ENCODE peak calls at places on chromosome 5, in seven cellular contexts. One of them, this sample, is unnamed.

GRCh38 chr5:61409568-61409967 is 77.5 kb downstream of the ZSWIM6 start:
- DNase-seq in activated T-helper 9 cell treated with anti-CD3 and anti-CD28 coated beads, Interleukin-2, amount 50 U/mL, for 16 hours: no peak
- DNase-seq in effector CD8-positive, alpha-beta T cell: no peak
- DNase-seq in neuronal stem cell: no peak
- DNase-seq in heart right ventricle: no peak
- DNase-seq in GM12891: no peak
- DNase-seq in GF-D8: no peak
- DNase-seq in this sample: no peak

GRCh38 chr5:10490927-10491672 is 49.4 kb downstream of the ROPN1L start:
- DNase-seq in activated T-helper 9 cell treated with anti-CD3 and anti-CD28 coated beads, Interleukin-2, amount 50 U/mL, for 16 hours: no peak
- DNase-seq in neuronal stem cell: no peak
- DNase-seq in effector CD8-positive, alpha-beta T cell: no peak
- DNase-seq in GF-D8: no peak
- DNase-seq in GM12891: no peak
- DNase-seq in heart right ventricle: no peak
- DNase-seq in this sample: no peak

GRCh38 chr5:16889972-16890519 is 46.0 kb downstream of the MYO10 start:
- DNase-seq in effector CD8-positive, alpha-beta T cell: no peak
- DNase-seq in GM12891: no peak
- DNase-seq in heart right ventricle: no peak
- DNase-seq in activated T-helper 9 cell treated with anti-CD3 and anti-CD28 coated beads, Interleukin-2, amount 50 U/mL, for 16 hours: no peak
- DNase-seq in GF-D8: no peak
- DNase-seq in neuronal stem cell: no peak
- DNase-seq in this sample: no peak

GRCh38 chr5:154517181-154517580 is 39.2 kb upstream of the HAND1 start:
- DNase-seq in activated T-helper 9 cell treated with anti-CD3 and anti-CD28 coated beads, Interleukin-2, amount 50 U/mL, for 16 hours: no peak
- DNase-seq in neuronal stem cell: no peak
- DNase-seq in heart right ventricle: no peak
- DNase-seq in GF-D8: no peak
- DNase-seq in effector CD8-positive, alpha-beta T cell: no peak
- DNase-seq in GM12891: no peak
- DNase-seq in this sample: no peak

GRCh38 chr5:33852327-33852726 is 39.5 kb downstream of the ADAMTS12 start:
- DNase-seq in heart right ventricle: no peak
- DNase-seq in GM12891: no peak
- DNase-seq in activated T-helper 9 cell treated with anti-CD3 and anti-CD28 coated beads, Interleukin-2, amount 50 U/mL, for 16 hours: no peak
- DNase-seq in neuronal stem cell: no peak
- DNase-seq in GF-D8: no peak
- DNase-seq in effector CD8-positive, alpha-beta T cell: no peak
- DNase-seq in this sample: no peak

GRCh38 chr5:14663734-14664269 is 716 bp upstream of the OTULIN start:
- DNase-seq in activated T-helper 9 cell treated with anti-CD3 and anti-CD28 coated beads, Interleukin-2, amount 50 U/mL, for 16 hours: no peak
- DNase-seq in heart right ventricle: no peak
- DNase-seq in GM12891: no peak
- DNase-seq in effector CD8-positive, alpha-beta T cell: no peak
- DNase-seq in GF-D8: no peak
- DNase-seq in neuronal stem cell: no peak
- DNase-seq in this sample: peak

GRCh38 chr5:146475906-146476305 is 28.8 kb downstream of the TCERG1 start:
- DNase-seq in effector CD8-positive, alpha-beta T cell: no peak
- DNase-seq in activated T-helper 9 cell treated with anti-CD3 and anti-CD28 coated beads, Interleukin-2, amount 50 U/mL, for 16 hours: no peak
- DNase-seq in GM12891: no peak
- DNase-seq in GF-D8: no peak
- DNase-seq in neuronal stem cell: no peak
- DNase-seq in heart right ventricle: no peak
- DNase-seq in this sample: no peak

GRCh38 chr5:138706655-138707480 is 46.4 kb upstream of the CTNNA1 start:
- DNase-seq in activated T-helper 9 cell treated with anti-CD3 and anti-CD28 coated beads, Interleukin-2, amount 50 U/mL, for 16 hours: no peak
- DNase-seq in GF-D8: no peak
- DNase-seq in heart right ventricle: peak
- DNase-seq in GM12891: no peak
- DNase-seq in neuronal stem cell: no peak
- DNase-seq in effector CD8-positive, alpha-beta T cell: no peak
- DNase-seq in this sample: no peak

GRCh38 chr5:14469485-14470377 is 111.9 kb upstream of the OTULINL start:
- DNase-seq in GM12891: no peak
- DNase-seq in heart right ventricle: no peak
- DNase-seq in effector CD8-positive, alpha-beta T cell: no peak
- DNase-seq in activated T-helper 9 cell treated with anti-CD3 and anti-CD28 coated beads, Interleukin-2, amount 50 U/mL, for 16 hours: no peak
- DNase-seq in GF-D8: no peak
- DNase-seq in neuronal stem cell: no peak
- DNase-seq in this sample: no peak

GRCh38 chr5:141816598-141817399 is 61.4 kb downstream of the PCDH1 start:
- DNase-seq in activated T-helper 9 cell treated with anti-CD3 and anti-CD28 coated beads, Interleukin-2, amount 50 U/mL, for 16 hours: no peak
- DNase-seq in neuronal stem cell: peak
- DNase-seq in GF-D8: no peak
- DNase-seq in GM12891: no peak
- DNase-seq in heart right ventricle: peak
- DNase-seq in effector CD8-positive, alpha-beta T cell: no peak
- DNase-seq in this sample: no peak

GRCh38 chr5:154673506-154673905 is 81.7 kb upstream of the LARP1 start:
- DNase-seq in activated T-helper 9 cell treated with anti-CD3 and anti-CD28 coated beads, Interleukin-2, amount 50 U/mL, for 16 hours: no peak
- DNase-seq in neuronal stem cell: no peak
- DNase-seq in GF-D8: no peak
- DNase-seq in heart right ventricle: no peak
- DNase-seq in GM12891: no peak
- DNase-seq in effector CD8-positive, alpha-beta T cell: no peak
- DNase-seq in this sample: no peak

GRCh38 chr5:126673477-126673876 is 72.7 kb downstream of the PHAX start:
- DNase-seq in heart right ventricle: no peak
- DNase-seq in activated T-helper 9 cell treated with anti-CD3 and anti-CD28 coated beads, Interleukin-2, amount 50 U/mL, for 16 hours: no peak
- DNase-seq in effector CD8-positive, alpha-beta T cell: no peak
- DNase-seq in GM12891: no peak
- DNase-seq in neuronal stem cell: no peak
- DNase-seq in GF-D8: no peak
- DNase-seq in this sample: no peak

GRCh38 chr5:74233571-74233970 is 407.0 kb downstream of the ENC1 start:
- DNase-seq in neuronal stem cell: no peak
- DNase-seq in heart right ventricle: no peak
- DNase-seq in activated T-helper 9 cell treated with anti-CD3 and anti-CD28 coated beads, Interleukin-2, amount 50 U/mL, for 16 hours: no peak
- DNase-seq in GF-D8: no peak
- DNase-seq in GM12891: no peak
- DNase-seq in effector CD8-positive, alpha-beta T cell: no peak
- DNase-seq in this sample: no peak

GRCh38 chr5:637581-638450 is 25.7 kb downstream of the CEP72 start:
- DNase-seq in effector CD8-positive, alpha-beta T cell: no peak
- DNase-seq in GF-D8: no peak
- DNase-seq in heart right ventricle: no peak
- DNase-seq in GM12891: no peak
- DNase-seq in neuronal stem cell: no peak
- DNase-seq in activated T-helper 9 cell treated with anti-CD3 and anti-CD28 coated beads, Interleukin-2, amount 50 U/mL, for 16 hours: no peak
- DNase-seq in this sample: no peak

GRCh38 chr5:61504143-61504542 is 172.1 kb downstream of the ZSWIM6 start:
- DNase-seq in effector CD8-positive, alpha-beta T cell: no peak
- DNase-seq in GF-D8: no peak
- DNase-seq in neuronal stem cell: no peak
- DNase-seq in activated T-helper 9 cell treated with anti-CD3 and anti-CD28 coated beads, Interleukin-2, amount 50 U/mL, for 16 hours: no peak
- DNase-seq in heart right ventricle: no peak
- DNase-seq in GM12891: no peak
- DNase-seq in this sample: no peak

GRCh38 chr5:72511371-72512178 is 4.4 kb upstream of the ZNF366 start:
- DNase-seq in effector CD8-positive, alpha-beta T cell: no peak
- DNase-seq in neuronal stem cell: no peak
- DNase-seq in heart right ventricle: no peak
- DNase-seq in GM12891: no peak
- DNase-seq in activated T-helper 9 cell treated with anti-CD3 and anti-CD28 coated beads, Interleukin-2, amount 50 U/mL, for 16 hours: no peak
- DNase-seq in GF-D8: no peak
- DNase-seq in this sample: no peak

GRCh38 chr5:160398806-160399205 is 1.0 kb downstream of the FAM200C start:
- DNase-seq in neuronal stem cell: no peak
- DNase-seq in activated T-helper 9 cell treated with anti-CD3 and anti-CD28 coated beads, Interleukin-2, amount 50 U/mL, for 16 hours: no peak
- DNase-seq in GM12891: no peak
- DNase-seq in GF-D8: no peak
- DNase-seq in heart right ventricle: no peak
- DNase-seq in effector CD8-positive, alpha-beta T cell: no peak
- DNase-seq in this sample: no peak

GRCh38 chr5:41793156-41793770 is 77.0 kb downstream of the OXCT1 start:
- DNase-seq in heart right ventricle: no peak
- DNase-seq in GF-D8: no peak
- DNase-seq in activated T-helper 9 cell treated with anti-CD3 and anti-CD28 coated beads, Interleukin-2, amount 50 U/mL, for 16 hours: no peak
- DNase-seq in effector CD8-positive, alpha-beta T cell: no peak
- DNase-seq in neuronal stem cell: no peak
- DNase-seq in GM12891: no peak
- DNase-seq in this sample: no peak

GRCh38 chr5:83377131-83377865 is 94.2 kb upstream of the VCAN start:
- DNase-seq in activated T-helper 9 cell treated with anti-CD3 and anti-CD28 coated beads, Interleukin-2, amount 50 U/mL, for 16 hours: no peak
- DNase-seq in heart right ventricle: no peak
- DNase-seq in effector CD8-positive, alpha-beta T cell: no peak
- DNase-seq in neuronal stem cell: no peak
- DNase-seq in GF-D8: peak
- DNase-seq in GM12891: no peak
- DNase-seq in this sample: no peak

GRCh38 chr5:18216016-18216415 is 581.8 kb downstream of the TAF11L14 start:
- DNase-seq in heart right ventricle: no peak
- DNase-seq in GM12891: no peak
- DNase-seq in GF-D8: no peak
- DNase-seq in activated T-helper 9 cell treated with anti-CD3 and anti-CD28 coated beads, Interleukin-2, amount 50 U/mL, for 16 hours: no peak
- DNase-seq in neuronal stem cell: no peak
- DNase-seq in effector CD8-positive, alpha-beta T cell: no peak
- DNase-seq in this sample: no peak

GRCh38 chr5:155430192-155430591 is 416.6 kb downstream of the KIF4B start:
- DNase-seq in activated T-helper 9 cell treated with anti-CD3 and anti-CD28 coated beads, Interleukin-2, amount 50 U/mL, for 16 hours: no peak
- DNase-seq in effector CD8-positive, alpha-beta T cell: no peak
- DNase-seq in heart right ventricle: no peak
- DNase-seq in GF-D8: no peak
- DNase-seq in GM12891: no peak
- DNase-seq in neuronal stem cell: no peak
- DNase-seq in this sample: no peak

GRCh38 chr5:152113401-152113800 is 188.8 kb upstream of the GLRA1 start:
- DNase-seq in GM12891: no peak
- DNase-seq in neuronal stem cell: no peak
- DNase-seq in heart right ventricle: no peak
- DNase-seq in effector CD8-positive, alpha-beta T cell: no peak
- DNase-seq in GF-D8: no peak
- DNase-seq in activated T-helper 9 cell treated with anti-CD3 and anti-CD28 coated beads, Interleukin-2, amount 50 U/mL, for 16 hours: peak
- DNase-seq in this sample: no peak

GRCh38 chr5:176481659-176482213 is 33.6 kb downstream of the FAF2 start:
- DNase-seq in heart right ventricle: no peak
- DNase-seq in GF-D8: no peak
- DNase-seq in neuronal stem cell: no peak
- DNase-seq in GM12891: no peak
- DNase-seq in effector CD8-positive, alpha-beta T cell: no peak
- DNase-seq in activated T-helper 9 cell treated with anti-CD3 and anti-CD28 coated beads, Interleukin-2, amount 50 U/mL, for 16 hours: no peak
- DNase-seq in this sample: no peak

GRCh38 chr5:69049151-69049550 is 44.7 kb upstream of the SLC30A5 start:
- DNase-seq in GF-D8: no peak
- DNase-seq in effector CD8-positive, alpha-beta T cell: no peak
- DNase-seq in activated T-helper 9 cell treated with anti-CD3 and anti-CD28 coated beads, Interleukin-2, amount 50 U/mL, for 16 hours: no peak
- DNase-seq in GM12891: no peak
- DNase-seq in heart right ventricle: no peak
- DNase-seq in neuronal stem cell: no peak
- DNase-seq in this sample: no peak

This sample was measured in nephron progenitor cell.